ENCODE peak calls at places on chromosomes 7 and 10, in five cellular contexts. S is GM23248, B is GM06990, Y is foreskin fibroblast, N is NT2/D1. P is an unnamed sample.

GRCh38 chr10:53331460-53331859 is 558.9 kb upstream of the MBL2 start:
- DNase-seq in S (no peak), B (no peak), Y (no peak), N (no peak), P (no peak)

GRCh38 chr10:3850999-3851937 is 66.3 kb upstream of the KLF6 start:
- DNase-seq in S (peak), B (peak), Y (peak), N (no peak), P (peak)

GRCh38 chr7:106597751-106598619 is 63.0 kb downstream of the CCDC71L start:
- DNase-seq in S (no peak), B (peak), Y (no peak), N (no peak), P (no peak)

GRCh38 chr7:46468753-46469356 is 547.8 kb upstream of the IGFBP3 start:
- DNase-seq in S (peak), B (no peak), Y (no peak), N (peak), P (no peak)

GRCh38 chr7:5448378-5449042 is 24.9 kb upstream of the TNRC18 start:
- DNase-seq in S (no peak), B (no peak), Y (no peak), N (no peak), P (no peak)

GRCh38 chr7:2510909-2511768 is 8.4 kb upstream of the LFNG start:
- DNase-seq in S (no peak), B (peak), Y (no peak), N (no peak), P (no peak)

GRCh38 chr10:93066544-93066913 is 5.9 kb downstream of the CYP26C1 start:
- DNase-seq in S (no peak), B (no peak), Y (no peak), N (no peak), P (no peak)

GRCh38 chr10:96625173-96625572 is 38.4 kb upstream of the TM9SF3 start:
- DNase-seq in S (no peak), B (no peak), Y (no peak), N (no peak), P (no peak)

GRCh38 chr7:159157714-159158113 is 13.0 kb upstream of the VIPR2 start:
- DNase-seq in S (no peak), B (no peak), Y (no peak), N (no peak), P (no peak)

GRCh38 chr10:72315611-72316385 is 38.9 kb downstream of the DNAJB12 start:
- DNase-seq in S (peak), B (no peak), Y (peak), N (no peak), P (no peak)

GRCh38 chr10:69742928-69743602 is 58.6 kb upstream of the COL13A1 start:
- DNase-seq in S (peak), B (no peak), Y (no peak), N (peak), P (no peak)

GRCh38 chr10:113108180-113108835 is 158.3 kb downstream of the TCF7L2 start:
- DNase-seq in S (peak), B (no peak), Y (no peak), N (peak), P (no peak)

GRCh38 chr10:11165591-11166543 is 148.2 kb downstream of the CELF2 start:
- DNase-seq in S (peak), B (peak), Y (no peak), N (no peak), P (no peak)

GRCh38 chr7:136134503-136134902 is 157.3 kb upstream of the MTPN start:
- DNase-seq in S (peak), B (no peak), Y (no peak), N (no peak), P (no peak)

GRCh38 chr7:149718730-149719049 is 54.7 kb downstream of the ZNF467 start:
- DNase-seq in S (no peak), B (no peak), Y (no peak), N (no peak), P (no peak)

GRCh38 chr10:100896876-100897461 is 15.8 kb upstream of the SLF2 start:
- DNase-seq in S (no peak), B (no peak), Y (no peak), N (no peak), P (no peak)

GRCh38 chr7:93453264-93453663 is 121.3 kb downstream of the CALCR start:
- DNase-seq in S (no peak), B (no peak), Y (no peak), N (no peak), P (no peak)

GRCh38 chr7:831596-832291 is 532 bp upstream of the SUN1 start:
- DNase-seq in S (peak), B (peak), Y (peak), N (no peak), P (peak)
- H3K4me3 ChIP-seq in S (peak), B (peak), Y (peak), N (no peak), P (no peak)

GRCh38 chr10:123993534-123994416 is 99.6 kb downstream of the CHST15 start:
- DNase-seq in S (no peak), B (no peak), Y (no peak), N (no peak), P (no peak)
- H3K4me3 ChIP-seq in S (peak), B (no peak), Y (no peak), N (no peak), P (no peak)

GRCh38 chr10:123857616-123858015 is 34.0 kb downstream of the CPXM2 start:
- DNase-seq in S (no peak), B (no peak), Y (no peak), N (no peak), P (no peak)

GRCh38 chr10:123852411-123852951 is 39.1 kb downstream of the CPXM2 start:
- DNase-seq in S (no peak), B (no peak), Y (no peak), N (no peak), P (no peak)

GRCh38 chr10:123855013-123855684 is 36.5 kb downstream of the CPXM2 start:
- DNase-seq in S (no peak), B (no peak), Y (no peak), N (no peak), P (no peak)

GRCh38 chr10:123854003-123854402 is 37.6 kb downstream of the CPXM2 start:
- DNase-seq in S (no peak), B (no peak), Y (no peak), N (no peak), P (no peak)

GRCh38 chr10:123854498-123854897 is 37.1 kb downstream of the CPXM2 start:
- DNase-seq in S (no peak), B (no peak), Y (no peak), N (no peak), P (no peak)
- H3K4me3 ChIP-seq in S (no peak), B (no peak), Y (no peak), N (no peak), P (no peak)

GRCh38 chr7:84251183-84251845 is 56.7 kb upstream of the SEMA3A start:
- DNase-seq in S (peak), B (no peak), Y (peak), N (no peak), P (peak)
- H3K4me3 ChIP-seq in S (no peak), B (no peak), Y (no peak), N (no peak), P (no peak)